ENCODE peak calls at places on chromosomes 11 and 22, in ten cellular contexts. One of them, this sample, is unnamed.

GRCh38 chr11:79088967-79089366 is 351.9 kb downstream of the TENM4 start:
- DNase-seq in A549: no peak
- DNase-seq in stomach: no peak
- DNase-seq in tibial nerve: no peak
- DNase-seq in esophagus muscularis mucosa: no peak
- DNase-seq in suprapubic skin: no peak
- DNase-seq in ovary: no peak
- DNase-seq in sigmoid colon: no peak
- DNase-seq in SK-N-SH: no peak
- DNase-seq in HepG2: no peak
- DNase-seq in this sample: no peak

GRCh38 chr11:8333431-8334401 is 70.0 kb upstream of the LMO1 start:
- DNase-seq in suprapubic skin: no peak
- DNase-seq in HepG2: no peak
- DNase-seq in SK-N-SH: no peak
- DNase-seq in A549: peak
- DNase-seq in ovary: no peak
- DNase-seq in tibial nerve: no peak
- DNase-seq in sigmoid colon: no peak
- DNase-seq in esophagus muscularis mucosa: no peak
- DNase-seq in stomach: no peak
- DNase-seq in this sample: no peak

GRCh38 chr22:27255580-27255979 is 546.0 kb downstream of the MN1 start:
- DNase-seq in tibial nerve: no peak
- DNase-seq in esophagus muscularis mucosa: no peak
- DNase-seq in sigmoid colon: no peak
- DNase-seq in A549: no peak
- DNase-seq in ovary: no peak
- DNase-seq in SK-N-SH: no peak
- DNase-seq in HepG2: no peak
- DNase-seq in stomach: no peak
- DNase-seq in suprapubic skin: no peak
- DNase-seq in this sample: no peak

GRCh38 chr11:121810291-121810690 is 305.7 kb downstream of the BLID start:
- DNase-seq in esophagus muscularis mucosa: no peak
- DNase-seq in tibial nerve: no peak
- DNase-seq in sigmoid colon: no peak
- DNase-seq in SK-N-SH: no peak
- DNase-seq in suprapubic skin: no peak
- DNase-seq in stomach: no peak
- DNase-seq in HepG2: no peak
- DNase-seq in A549: no peak
- DNase-seq in ovary: no peak
- DNase-seq in this sample: no peak

GRCh38 chr11:86977441-86978050 is 22.4 kb upstream of the FZD4 start:
- DNase-seq in SK-N-SH: no peak
- DNase-seq in HepG2: no peak
- DNase-seq in tibial nerve: peak
- DNase-seq in A549: no peak
- DNase-seq in esophagus muscularis mucosa: no peak
- DNase-seq in sigmoid colon: no peak
- DNase-seq in ovary: no peak
- DNase-seq in stomach: no peak
- DNase-seq in suprapubic skin: no peak
- DNase-seq in this sample: no peak

GRCh38 chr11:34358258-34358665 is 452 bp upstream of the ABTB2 start:
- DNase-seq in A549: peak
- DNase-seq in esophagus muscularis mucosa: peak
- DNase-seq in HepG2: peak
- DNase-seq in tibial nerve: peak
- DNase-seq in SK-N-SH: no peak
- DNase-seq in stomach: peak
- DNase-seq in sigmoid colon: peak
- DNase-seq in suprapubic skin: no peak
- DNase-seq in ovary: peak
- DNase-seq in this sample: peak

GRCh38 chr11:102837646-102838045 is 5.8 kb downstream of the MMP3 start:
- DNase-seq in SK-N-SH: no peak
- DNase-seq in suprapubic skin: no peak
- DNase-seq in A549: no peak
- DNase-seq in stomach: no peak
- DNase-seq in ovary: no peak
- DNase-seq in sigmoid colon: no peak
- DNase-seq in esophagus muscularis mucosa: no peak
- DNase-seq in tibial nerve: no peak
- DNase-seq in HepG2: no peak
- DNase-seq in this sample: no peak

GRCh38 chr11:2590951-2591754 is 108.6 kb downstream of the KCNQ1OT1 start:
- DNase-seq in ovary: peak
- DNase-seq in HepG2: no peak
- DNase-seq in A549: no peak
- DNase-seq in stomach: no peak
- DNase-seq in esophagus muscularis mucosa: peak
- DNase-seq in SK-N-SH: peak
- DNase-seq in suprapubic skin: peak
- DNase-seq in sigmoid colon: peak
- DNase-seq in tibial nerve: no peak
- DNase-seq in this sample: no peak

GRCh38 chr11:29962243-29962642 is 54.6 kb downstream of the KCNA4 start:
- DNase-seq in stomach: no peak
- DNase-seq in esophagus muscularis mucosa: no peak
- DNase-seq in SK-N-SH: no peak
- DNase-seq in sigmoid colon: no peak
- DNase-seq in A549: no peak
- DNase-seq in HepG2: no peak
- DNase-seq in suprapubic skin: no peak
- DNase-seq in tibial nerve: no peak
- DNase-seq in ovary: no peak
- DNase-seq in this sample: no peak
- TF ChIP-seq CTCF in stomach: no peak
- TF ChIP-seq CTCF in esophagus muscularis mucosa: peak
- TF ChIP-seq CTCF in SK-N-SH: peak
- TF ChIP-seq CTCF in sigmoid colon: no peak
- TF ChIP-seq CTCF in A549: no peak
- TF ChIP-seq CTCF in HepG2: no peak
- TF ChIP-seq CTCF in suprapubic skin: no peak
- TF ChIP-seq CTCF in tibial nerve: no peak
- TF ChIP-seq CTCF in ovary: no peak
- TF ChIP-seq CTCF in this sample: no peak

DNA sequence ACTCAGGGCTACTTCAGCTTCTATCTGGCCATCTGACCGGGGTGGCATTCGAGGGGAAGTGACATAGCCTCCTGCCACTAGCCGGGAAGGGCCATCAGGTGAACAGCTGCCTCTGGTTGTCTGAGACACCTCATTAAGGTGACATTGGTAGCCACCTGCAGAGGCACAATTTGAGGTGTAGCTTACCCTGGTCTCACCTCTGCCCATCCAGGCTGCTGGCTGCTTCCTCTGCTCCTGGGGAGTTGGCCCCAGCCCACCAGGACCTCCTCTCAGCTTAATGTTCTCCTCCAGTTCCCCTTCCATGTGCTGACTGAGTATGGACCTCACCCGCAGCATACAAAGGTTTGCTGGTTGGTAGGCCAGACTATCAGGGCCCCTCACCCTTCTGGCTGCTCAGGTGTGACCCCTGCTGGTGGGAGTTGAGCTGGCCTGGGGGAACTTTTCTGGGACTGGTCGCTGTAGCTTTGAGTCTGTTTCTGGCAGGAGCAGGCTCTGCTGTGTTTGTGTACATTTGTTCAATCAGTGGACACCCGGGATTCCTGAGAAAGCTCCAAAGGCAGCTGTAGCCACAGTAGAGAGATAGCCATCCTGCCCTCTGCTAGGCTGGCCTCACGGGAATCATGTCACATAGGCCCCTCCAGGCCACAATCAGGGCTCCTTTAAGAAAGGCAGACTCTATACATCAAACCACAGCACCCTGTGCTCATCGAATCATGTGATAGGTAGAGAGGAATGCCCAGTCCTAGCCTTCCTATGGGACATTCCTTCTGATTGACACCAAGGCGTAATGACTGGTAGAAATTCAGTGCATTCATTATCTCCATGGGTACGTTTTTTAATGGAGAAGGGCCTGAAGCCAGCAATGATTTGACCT is 295.1 kb upstream of the PLET1 start:
- DNase-seq in SK-N-SH: peak
- DNase-seq in A549: peak
- DNase-seq in ovary: peak
- DNase-seq in stomach: peak
- DNase-seq in HepG2: peak
- DNase-seq in esophagus muscularis mucosa: no peak
- DNase-seq in suprapubic skin: no peak
- DNase-seq in sigmoid colon: peak
- DNase-seq in tibial nerve: peak
- DNase-seq in this sample: peak
- TF ChIP-seq EP300 in SK-N-SH: no peak
- TF ChIP-seq EP300 in A549: no peak
- TF ChIP-seq EP300 in ovary: no peak
- TF ChIP-seq EP300 in stomach: no peak
- TF ChIP-seq EP300 in HepG2: no peak
- TF ChIP-seq EP300 in esophagus muscularis mucosa: no peak
- TF ChIP-seq EP300 in suprapubic skin: no peak
- TF ChIP-seq EP300 in sigmoid colon: no peak
- TF ChIP-seq EP300 in tibial nerve: no peak
- TF ChIP-seq EP300 in this sample: no peak

GRCh38 chr22:22103078-22103593 is 120.5 kb upstream of the TOP3B start:
- DNase-seq in SK-N-SH: peak
- DNase-seq in A549: peak
- DNase-seq in tibial nerve: no peak
- DNase-seq in sigmoid colon: no peak
- DNase-seq in stomach: no peak
- DNase-seq in ovary: no peak
- DNase-seq in esophagus muscularis mucosa: no peak
- DNase-seq in HepG2: no peak
- DNase-seq in suprapubic skin: no peak
- DNase-seq in this sample: no peak

GRCh38 chr22:22097727-22098228 is 115.2 kb upstream of the TOP3B start:
- DNase-seq in SK-N-SH: no peak
- DNase-seq in sigmoid colon: no peak
- DNase-seq in HepG2: no peak
- DNase-seq in stomach: no peak
- DNase-seq in tibial nerve: no peak
- DNase-seq in suprapubic skin: no peak
- DNase-seq in A549: no peak
- DNase-seq in esophagus muscularis mucosa: peak
- DNase-seq in ovary: no peak
- DNase-seq in this sample: no peak

GRCh38 chr22:22099194-22099486 is 116.6 kb upstream of the TOP3B start:
- DNase-seq in suprapubic skin: no peak
- DNase-seq in sigmoid colon: no peak
- DNase-seq in HepG2: no peak
- DNase-seq in esophagus muscularis mucosa: no peak
- DNase-seq in A549: no peak
- DNase-seq in ovary: no peak
- DNase-seq in SK-N-SH: no peak
- DNase-seq in stomach: no peak
- DNase-seq in tibial nerve: no peak
- DNase-seq in this sample: no peak

GRCh38 chr22:22098457-22099193 is 116.0 kb upstream of the TOP3B start:
- DNase-seq in ovary: no peak
- DNase-seq in stomach: no peak
- DNase-seq in HepG2: no peak
- DNase-seq in esophagus muscularis mucosa: peak
- DNase-seq in suprapubic skin: no peak
- DNase-seq in SK-N-SH: no peak
- DNase-seq in A549: no peak
- DNase-seq in sigmoid colon: no peak
- DNase-seq in tibial nerve: no peak
- DNase-seq in this sample: no peak

DNA sequence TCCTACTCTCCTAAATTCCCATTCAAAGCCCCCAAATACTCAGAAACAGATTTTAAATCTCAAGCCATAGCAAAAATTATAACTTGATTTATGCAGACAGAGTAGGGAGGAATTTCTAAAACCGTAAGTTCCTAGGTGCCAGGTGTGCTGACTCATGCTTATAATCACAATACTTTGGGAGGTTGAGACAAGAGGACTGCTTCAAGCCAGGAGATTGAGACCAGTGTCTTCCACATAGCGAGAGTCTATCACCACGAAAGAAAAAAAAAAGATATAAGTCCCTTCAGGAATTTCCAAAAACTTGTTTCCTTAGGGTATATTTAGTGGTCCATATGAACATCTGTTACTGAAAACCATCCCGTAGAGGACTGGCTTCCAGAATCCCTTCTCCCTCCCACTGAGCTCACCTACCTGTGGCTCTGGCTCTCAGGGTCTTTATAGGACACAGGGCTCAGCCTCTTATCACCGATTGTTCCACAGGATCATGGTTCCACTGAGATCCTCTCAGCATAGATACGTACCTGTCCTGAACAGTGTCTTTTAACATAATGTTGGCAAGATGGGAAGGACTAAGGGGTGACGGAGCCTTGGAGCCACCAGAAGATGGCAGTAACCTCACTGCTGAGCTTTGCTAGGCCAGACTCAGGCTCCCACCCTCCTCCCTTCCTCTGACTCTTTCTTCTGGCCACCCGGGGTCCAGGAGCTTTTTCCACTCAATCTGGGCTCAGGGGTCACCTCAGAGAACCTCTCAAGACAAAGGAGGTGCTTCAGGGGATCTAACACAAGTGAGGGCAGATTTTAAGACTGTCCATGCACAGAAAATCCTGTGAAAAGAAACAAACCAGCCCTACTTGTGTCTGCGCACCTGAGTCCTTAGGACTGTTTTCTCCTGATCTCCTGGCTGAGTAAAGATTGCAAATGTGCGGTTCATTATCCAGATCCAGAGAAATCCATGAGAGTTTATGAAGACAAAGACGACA is 117.5 kb upstream of the TOP3B start:
- DNase-seq in sigmoid colon: no peak
- DNase-seq in tibial nerve: no peak
- DNase-seq in SK-N-SH: no peak
- DNase-seq in stomach: no peak
- DNase-seq in suprapubic skin: no peak
- DNase-seq in ovary: no peak
- DNase-seq in A549: no peak
- DNase-seq in esophagus muscularis mucosa: peak
- DNase-seq in HepG2: no peak
- DNase-seq in this sample: no peak
- TF ChIP-seq CTCF in sigmoid colon: no peak
- TF ChIP-seq CTCF in tibial nerve: no peak
- TF ChIP-seq CTCF in SK-N-SH: peak
- TF ChIP-seq CTCF in stomach: no peak
- TF ChIP-seq CTCF in suprapubic skin: no peak
- TF ChIP-seq CTCF in ovary: no peak
- TF ChIP-seq CTCF in A549: no peak
- TF ChIP-seq CTCF in esophagus muscularis mucosa: no peak
- TF ChIP-seq CTCF in HepG2: peak
- TF ChIP-seq CTCF in this sample: no peak

GRCh38 chr11:1012291-1012690 is 24.2 kb downstream of the MUC6 start:
- DNase-seq in A549: no peak
- DNase-seq in SK-N-SH: no peak
- DNase-seq in stomach: no peak
- DNase-seq in tibial nerve: no peak
- DNase-seq in sigmoid colon: no peak
- DNase-seq in suprapubic skin: no peak
- DNase-seq in esophagus muscularis mucosa: no peak
- DNase-seq in HepG2: no peak
- DNase-seq in ovary: no peak
- DNase-seq in this sample: no peak

GRCh38 chr11:1014276-1014675 is 22.2 kb downstream of the MUC6 start:
- DNase-seq in suprapubic skin: no peak
- DNase-seq in sigmoid colon: no peak
- DNase-seq in ovary: no peak
- DNase-seq in HepG2: no peak
- DNase-seq in A549: no peak
- DNase-seq in SK-N-SH: no peak
- DNase-seq in esophagus muscularis mucosa: no peak
- DNase-seq in tibial nerve: no peak
- DNase-seq in stomach: no peak
- DNase-seq in this sample: no peak

GRCh38 chr11:1011320-1011698 is 25.2 kb downstream of the MUC6 start:
- DNase-seq in suprapubic skin: no peak
- DNase-seq in esophagus muscularis mucosa: no peak
- DNase-seq in ovary: no peak
- DNase-seq in A549: no peak
- DNase-seq in HepG2: no peak
- DNase-seq in tibial nerve: no peak
- DNase-seq in SK-N-SH: no peak
- DNase-seq in stomach: no peak
- DNase-seq in sigmoid colon: no peak
- DNase-seq in this sample: no peak

GRCh38 chr11:1013628-1013935 is 22.9 kb downstream of the MUC6 start:
- DNase-seq in tibial nerve: no peak
- DNase-seq in A549: no peak
- DNase-seq in suprapubic skin: no peak
- DNase-seq in SK-N-SH: no peak
- DNase-seq in sigmoid colon: no peak
- DNase-seq in ovary: no peak
- DNase-seq in stomach: no peak
- DNase-seq in HepG2: no peak
- DNase-seq in esophagus muscularis mucosa: no peak
- DNase-seq in this sample: no peak

DNA sequence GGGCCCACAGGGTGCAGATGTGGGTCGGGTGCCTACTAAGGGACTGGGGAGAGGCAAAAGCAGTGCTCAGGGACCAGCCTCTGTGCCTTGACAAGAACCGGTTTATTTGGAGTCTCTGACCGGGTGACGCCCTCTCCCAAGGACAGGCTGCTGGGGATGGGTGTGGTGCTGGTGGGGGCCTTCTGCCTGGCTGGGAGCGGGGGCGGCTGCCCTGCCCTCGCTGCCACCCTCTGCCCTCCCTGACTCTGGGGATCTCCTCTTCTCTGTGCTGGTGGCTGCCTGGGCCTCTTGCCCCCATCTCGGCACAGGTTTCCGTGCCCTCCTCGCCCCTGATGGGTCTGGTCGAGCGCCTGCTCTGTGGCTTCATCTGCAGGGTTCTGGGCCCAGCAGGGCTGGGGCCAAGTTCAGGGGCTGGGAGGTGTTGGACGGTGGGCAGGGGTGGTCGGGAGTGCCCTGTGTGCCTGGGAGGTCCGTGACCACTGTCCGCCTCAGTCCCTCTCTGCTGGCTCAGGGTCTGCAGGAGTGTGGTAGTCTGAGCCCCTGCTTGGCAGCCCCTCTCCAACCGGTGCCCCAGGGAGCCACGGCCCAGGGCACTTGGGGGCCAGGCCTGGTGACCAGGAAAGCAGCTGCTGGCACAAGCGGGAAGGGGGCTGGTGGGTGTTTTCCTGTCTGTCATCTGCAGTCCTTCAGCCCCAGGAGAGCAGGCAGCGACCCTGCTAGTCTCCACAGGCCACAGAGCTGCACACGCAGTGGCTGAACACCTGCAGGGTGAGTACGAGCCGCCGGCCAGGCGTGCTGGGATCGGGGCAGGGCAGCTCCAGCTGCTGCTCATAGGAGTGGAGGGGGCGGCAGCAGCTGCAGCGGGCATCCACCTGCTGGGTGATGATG is 23.5 kb downstream of the MUC6 start:
- DNase-seq in A549: no peak
- DNase-seq in suprapubic skin: no peak
- DNase-seq in ovary: no peak
- DNase-seq in sigmoid colon: no peak
- DNase-seq in tibial nerve: no peak
- DNase-seq in esophagus muscularis mucosa: no peak
- DNase-seq in HepG2: no peak
- DNase-seq in SK-N-SH: no peak
- DNase-seq in stomach: no peak
- DNase-seq in this sample: no peak
- TF ChIP-seq EP300 in A549: no peak
- TF ChIP-seq EP300 in suprapubic skin: no peak
- TF ChIP-seq EP300 in ovary: no peak
- TF ChIP-seq EP300 in sigmoid colon: no peak
- TF ChIP-seq EP300 in tibial nerve: no peak
- TF ChIP-seq EP300 in esophagus muscularis mucosa: no peak
- TF ChIP-seq EP300 in HepG2: no peak
- TF ChIP-seq EP300 in SK-N-SH: no peak
- TF ChIP-seq EP300 in stomach: no peak
- TF ChIP-seq EP300 in this sample: no peak